ENCODE peak calls at places on chromosomes 4 and X, in seven cellular contexts. V, I, L, P, J, Q and F are unnamed samples.

GRCh38 chrX:30065226-30065625 is 150.1 kb upstream of the MAGEB2 start:
- DNase-seq in J (no peak), P (no peak), V (no peak), L (no peak), I (peak), Q (no peak), F (no peak)

GRCh38 chr4:5919044-5919443 is 26.2 kb upstream of the CRMP1 start:
- DNase-seq in V (no peak), J (no peak), I (no peak), P (no peak), L (no peak), Q (no peak), F (no peak)

GRCh38 chrX:67604979-67605703 is 61.3 kb downstream of the AR start:
- DNase-seq in Q (no peak), L (no peak), V (peak), I (peak), P (no peak), J (no peak), F (no peak)

GRCh38 chrX:143635915-143636314 is at the start of gene SLITRK4:
- DNase-seq in P (no peak), I (no peak), V (no peak), J (peak), L (no peak), Q (no peak), F (no peak)

GRCh38 chr4:173074501-173074946 is 94.1 kb upstream of the GALNT7 start:
- DNase-seq in I (peak), Q (no peak), P (no peak), L (no peak), J (peak), V (peak), F (no peak)

GRCh38 chr4:84596826-84597225 is 13.9 kb downstream of the CDS1 start:
- DNase-seq in V (no peak), I (no peak), J (peak), P (no peak), L (no peak), Q (no peak), F (no peak)

GRCh38 chr4:174505892-174506291 is 16.4 kb downstream of the HPGD start:
- DNase-seq in I (no peak), P (no peak), L (no peak), J (no peak), Q (no peak), V (no peak), F (no peak)

GRCh38 chrX:143873343-143873742 is 10.5 kb upstream of the UBE2NL start:
- DNase-seq in L (no peak), I (no peak), P (no peak), J (no peak), V (peak), Q (no peak), F (no peak)

GRCh38 chr4:125115941-125116340 is 198.8 kb upstream of the FAT4 start:
- DNase-seq in I (peak), J (no peak), V (peak), L (no peak), P (no peak), Q (no peak), F (no peak)